ENCODE peak calls at places on chromosome 5, in eight cellular contexts. G, P, Q, F, K, L, X and S are unnamed samples.

GRCh38 chr5:139711852-139712171 is 63.7 kb downstream of the CXXC5 start:
- DNase-seq in K (no peak), X (no peak), P (no peak), F (no peak), Q (no peak), L (no peak), G (no peak), S (no peak)

GRCh38 chr5:123454236-123454911 is 31.2 kb upstream of the CEP120 start:
- DNase-seq in G (no peak), P (no peak), K (no peak), L (peak; percentile 33), F (no peak), Q (peak; percentile 10), X (no peak), S (no peak)

GRCh38 chr5:79736528-79737514 is 47.2 kb downstream of the CMYA5 start:
- DNase-seq in F (no peak), Q (no peak), G (no peak), P (no peak), K (no peak), X (no peak), L (no peak), S (no peak)

GRCh38 chr5:119411291-119411934 is 40.9 kb upstream of the HSD17B4 start:
- DNase-seq in K (no peak), P (no peak), F (no peak), Q (peak; percentile 52), X (no peak), G (no peak), L (peak; percentile 58), S (no peak)

GRCh38 chr5:91641730-91642350 is 258.7 kb upstream of the ARRDC3 start:
- DNase-seq in K (no peak), X (no peak), Q (no peak), G (peak; percentile 3), F (no peak), L (peak; percentile 60), P (no peak), S (peak; percentile 44)

GRCh38 chr5:175195698-175196656 is 248.0 kb downstream of the DRD1 start:
- DNase-seq in K (no peak), G (no peak), L (no peak), P (no peak), F (no peak), Q (no peak), X (no peak), S (no peak)

GRCh38 chr5:44022622-44023021 is 366.6 kb downstream of the FGF10 start:
- DNase-seq in P (no peak), X (no peak), K (no peak), Q (no peak), G (no peak), F (no peak), L (no peak), S (no peak)

GRCh38 chr5:158153508-158153907 is 294.6 kb upstream of the CLINT1 start:
- DNase-seq in X (no peak), F (no peak), P (no peak), K (no peak), L (no peak), G (no peak), Q (no peak), S (no peak)

GRCh38 chr5:79578876-79579275 is 33.4 kb upstream of the TENT2 start:
- DNase-seq in L (no peak), X (no peak), K (no peak), G (no peak), P (no peak), F (no peak), Q (no peak), S (no peak)

GRCh38 chr5:33362915-33363314 is 77.8 kb upstream of the TARS1 start:
- DNase-seq in X (no peak), G (no peak), F (no peak), K (no peak), P (no peak), Q (no peak), L (peak; percentile 92), S (no peak)

DNA sequence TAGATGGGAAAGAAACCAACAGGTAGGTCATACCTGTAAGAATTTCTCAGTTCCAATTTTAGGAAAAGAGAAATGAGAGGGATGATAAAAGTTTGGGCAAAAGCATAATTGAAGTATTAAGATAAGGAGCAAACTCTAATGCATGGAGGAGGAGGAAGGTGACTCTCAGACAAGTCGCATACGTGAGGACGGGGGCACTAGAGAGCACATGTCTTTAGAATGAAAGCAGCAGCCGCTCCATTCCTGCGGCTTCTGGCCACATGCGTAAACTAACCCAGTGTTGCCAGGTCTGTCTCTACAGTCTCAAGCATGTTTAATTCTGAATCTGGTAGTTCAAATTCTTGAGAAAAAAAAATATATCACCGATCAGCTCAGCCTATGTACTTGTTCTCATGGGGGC is 371.5 kb upstream of the SLC30A5 start:
- DNase-seq in L (no peak), X (no peak), Q (no peak), F (no peak), P (no peak), G (no peak), K (no peak), S (no peak)
- TF ChIP-seq CTCF in L (no peak), X (no peak), Q (no peak), F (no peak), P (no peak), G (no peak), K (no peak), S (no peak)

DNA sequence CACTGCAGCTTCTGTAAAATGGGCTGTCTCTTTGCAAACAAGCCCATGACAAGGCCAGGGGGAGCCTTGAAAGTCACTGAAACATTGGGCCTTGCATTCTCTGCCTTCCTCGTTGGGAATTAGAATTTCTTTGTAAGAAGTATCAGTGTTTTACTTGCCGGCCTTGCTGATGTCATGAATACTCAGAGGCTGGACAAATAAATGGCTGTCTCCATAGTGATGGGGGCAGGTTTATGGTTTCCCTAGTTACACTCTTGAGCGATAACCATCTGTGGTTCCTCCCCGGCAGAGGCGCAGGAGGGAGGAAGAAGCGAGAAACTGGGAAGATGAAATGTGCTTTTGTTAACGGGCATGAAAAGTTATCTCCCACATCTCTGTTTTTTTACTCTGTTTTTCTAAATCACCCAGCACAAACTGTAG is 272.7 kb upstream of the PANK3 start:
- DNase-seq in K (no peak), Q (peak; percentile 94), P (no peak), G (no peak), X (no peak), F (no peak), L (peak; percentile 76), S (peak; percentile 33)
- H3K4me3 ChIP-seq in K (no peak overlapping the region), Q (no peak overlapping the region), P (no peak overlapping the region), G (no peak overlapping the region), X (no peak overlapping the region), F (no peak overlapping the region), L (no peak overlapping the region), S (no peak overlapping the region)

GRCh38 chr5:138503487-138504270 is 38.4 kb downstream of the EGR1 start:
- DNase-seq in G (no peak), X (no peak), K (no peak), L (peak; percentile 82), Q (peak; percentile 33), P (no peak), F (no peak), S (peak; percentile 59)
- TF ChIP-seq CTCF in G (peak; percentile 71), X (peak; percentile 79), K (peak; percentile 80), L (peak; percentile 76), Q (peak; percentile 83), P (peak; percentile 79), F (peak; percentile 76), S (peak; percentile 72)

GRCh38 chr5:142769793-142770649 is at the start of gene ARHGAP26:
- DNase-seq in Q (peak; percentile 97), G (peak; percentile 93), L (peak; percentile 97), K (peak; percentile 99), X (peak; percentile 99), P (peak; percentile 97), F (peak; percentile 98), S (peak; percentile 96)

GRCh38 chr5:142770650-142771609 is 753 bp downstream of the ARHGAP26 start:
- DNase-seq in F (peak; percentile 74), K (peak; percentile 51), X (peak; percentile 68), G (peak; percentile 46), P (peak; percentile 49), L (peak; percentile 43), Q (peak; percentile 39), S (peak; percentile 43)

GRCh38 chr5:142769251-142769792 is 855 bp upstream of the ARHGAP26 start:
- DNase-seq in P (no peak), X (no peak), L (no peak), Q (peak; percentile 12), K (no peak), F (no peak), G (no peak), S (no peak)

GRCh38 chr5:142777108-142777507 is 6.9 kb downstream of the ARHGAP26 start:
- DNase-seq in F (no peak), G (no peak), K (no peak), P (no peak), L (no peak), Q (no peak), X (no peak), S (no peak)

GRCh38 chr5:142772766-142773293 is 2.7 kb downstream of the ARHGAP26 start:
- DNase-seq in L (no peak), K (no peak), Q (no peak), P (no peak), G (no peak), X (no peak), F (no peak), S (no peak)
- H3K4me3 ChIP-seq in L (no peak overlapping the region), K (peak overlapping the region; percentile 93), Q (no peak overlapping the region), P (no peak overlapping the region), G (no peak overlapping the region), X (peak overlapping the region; percentile 73), F (peak overlapping the region; percentile 89), S (no peak overlapping the region)

GRCh38 chr5:177212242-177212641 is 78.7 kb downstream of the NSD1 start:
- DNase-seq in P (no peak), K (no peak), X (no peak), Q (no peak), L (no peak), F (no peak), G (no peak), S (no peak)

GRCh38 chr5:177204281-177204680 is 70.7 kb downstream of the NSD1 start:
- DNase-seq in G (no peak), P (no peak), F (no peak), X (no peak), K (no peak), Q (no peak), L (no peak), S (no peak)

DNA sequence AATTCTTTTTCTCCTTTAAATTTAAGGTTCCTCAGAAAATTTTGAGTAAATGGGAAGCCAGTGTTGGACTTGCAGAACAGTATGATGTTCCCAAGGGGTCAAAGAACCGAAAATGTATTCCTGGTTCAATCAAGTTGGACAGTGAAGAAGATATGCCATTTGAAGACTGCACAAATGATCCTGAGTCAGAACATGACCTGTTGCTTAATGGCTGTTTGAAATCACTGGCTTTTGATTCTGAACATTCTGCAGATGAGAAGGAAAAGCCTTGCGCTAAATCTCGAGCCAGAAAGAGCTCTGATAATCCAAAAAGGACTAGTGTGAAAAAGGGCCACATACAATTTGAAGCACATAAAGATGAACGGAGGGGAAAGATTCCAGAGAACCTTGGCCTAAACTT is 76.0 kb downstream of the NSD1 start:
- DNase-seq in L (no peak), K (no peak), X (no peak), G (no peak), P (no peak), F (no peak), Q (no peak), S (no peak)
- TF ChIP-seq CTCF in L (no peak), K (no peak), X (no peak), G (no peak), P (no peak), F (no peak), Q (no peak), S (no peak)